ENCODE peak calls at places on chromosome 9, in eight cellular contexts. One of them, this sample, is unnamed.

GRCh38 chr9:137645211-137645610 is 26.4 kb downstream of the EHMT1 start:
- DNase-seq in amygdala: no peak
- DNase-seq in SK-N-SH: no peak
- DNase-seq in AG08396: no peak
- DNase-seq in PC-3: no peak
- DNase-seq in skeletal muscle cell: no peak
- DNase-seq in cortex of kidney: no peak
- DNase-seq in substantia nigra: no peak
- DNase-seq in this sample: no peak

GRCh38 chr9:36765077-36765390 is 192.3 kb downstream of the MELK start:
- DNase-seq in SK-N-SH: peak; percentile 49
- DNase-seq in AG08396: no peak
- DNase-seq in skeletal muscle cell: no peak
- DNase-seq in PC-3: no peak
- DNase-seq in substantia nigra: no peak
- DNase-seq in cortex of kidney: no peak
- DNase-seq in amygdala: no peak
- DNase-seq in this sample: no peak

GRCh38 chr9:104073770-104074133 is 20.4 kb upstream of the SMC2 start:
- DNase-seq in PC-3: no peak
- DNase-seq in AG08396: peak; percentile 6
- DNase-seq in amygdala: no peak
- DNase-seq in skeletal muscle cell: no peak
- DNase-seq in substantia nigra: no peak
- DNase-seq in cortex of kidney: no peak
- DNase-seq in SK-N-SH: no peak
- DNase-seq in this sample: no peak

GRCh38 chr9:134793281-134793680 is 87.3 kb upstream of the FCN2 start:
- DNase-seq in cortex of kidney: no peak
- DNase-seq in AG08396: no peak
- DNase-seq in SK-N-SH: no peak
- DNase-seq in substantia nigra: no peak
- DNase-seq in skeletal muscle cell: no peak
- DNase-seq in PC-3: no peak
- DNase-seq in amygdala: no peak
- DNase-seq in this sample: peak; percentile 48

GRCh38 chr9:97059661-97060060 is 20.7 kb upstream of the CTSV start:
- DNase-seq in PC-3: peak; percentile 89
- DNase-seq in substantia nigra: no peak
- DNase-seq in cortex of kidney: no peak
- DNase-seq in skeletal muscle cell: no peak
- DNase-seq in SK-N-SH: no peak
- DNase-seq in amygdala: no peak
- DNase-seq in AG08396: no peak
- DNase-seq in this sample: no peak

GRCh38 chr9:1619915-1620705 is 395.0 kb upstream of the SMARCA2 start:
- DNase-seq in cortex of kidney: no peak
- DNase-seq in AG08396: no peak
- DNase-seq in SK-N-SH: no peak
- DNase-seq in PC-3: peak; percentile 48
- DNase-seq in substantia nigra: no peak
- DNase-seq in skeletal muscle cell: no peak
- DNase-seq in amygdala: no peak
- DNase-seq in this sample: no peak

GRCh38 chr9:38482918-38483592 is 58.8 kb upstream of the IGFBPL1 start:
- DNase-seq in SK-N-SH: peak; percentile 45
- DNase-seq in PC-3: peak; percentile 3
- DNase-seq in AG08396: no peak
- DNase-seq in substantia nigra: no peak
- DNase-seq in skeletal muscle cell: no peak
- DNase-seq in cortex of kidney: no peak
- DNase-seq in amygdala: no peak
- DNase-seq in this sample: no peak

GRCh38 chr9:100011062-100011681 is 87.6 kb downstream of the ERP44 start:
- DNase-seq in cortex of kidney: no peak
- DNase-seq in skeletal muscle cell: peak; percentile 4
- DNase-seq in SK-N-SH: peak; percentile 46
- DNase-seq in amygdala: no peak
- DNase-seq in AG08396: peak; percentile 30
- DNase-seq in PC-3: peak; percentile 66
- DNase-seq in substantia nigra: no peak
- DNase-seq in this sample: no peak

GRCh38 chr9:20551835-20552234 is 70.5 kb downstream of the MLLT3 start:
- DNase-seq in substantia nigra: no peak
- DNase-seq in cortex of kidney: no peak
- DNase-seq in skeletal muscle cell: no peak
- DNase-seq in amygdala: no peak
- DNase-seq in SK-N-SH: no peak
- DNase-seq in AG08396: no peak
- DNase-seq in PC-3: peak; percentile 59
- DNase-seq in this sample: no peak

GRCh38 chr9:133437753-133438531 is 15.8 kb downstream of the ADAMTS13 start:
- DNase-seq in cortex of kidney: no peak
- DNase-seq in SK-N-SH: no peak
- DNase-seq in skeletal muscle cell: no peak
- DNase-seq in substantia nigra: no peak
- DNase-seq in amygdala: no peak
- DNase-seq in PC-3: peak; percentile 14
- DNase-seq in AG08396: no peak
- DNase-seq in this sample: no peak

GRCh38 chr9:29039258-29039657 is 1466.0 kb upstream of the C9orf72 start:
- DNase-seq in substantia nigra: no peak
- DNase-seq in SK-N-SH: no peak
- DNase-seq in AG08396: no peak
- DNase-seq in cortex of kidney: no peak
- DNase-seq in amygdala: no peak
- DNase-seq in skeletal muscle cell: peak; percentile 24
- DNase-seq in PC-3: peak; percentile 58
- DNase-seq in this sample: no peak

GRCh38 chr9:97176206-97176605 is 131.3 kb upstream of the CCDC180 start:
- DNase-seq in SK-N-SH: peak; percentile 16
- DNase-seq in cortex of kidney: no peak
- DNase-seq in amygdala: peak; percentile 6
- DNase-seq in skeletal muscle cell: no peak
- DNase-seq in substantia nigra: no peak
- DNase-seq in AG08396: no peak
- DNase-seq in PC-3: peak; percentile 31
- DNase-seq in this sample: no peak

GRCh38 chr9:69444021-69444420 is 119.0 kb downstream of the ENTREP1 start:
- DNase-seq in PC-3: no peak
- DNase-seq in AG08396: peak; percentile 12
- DNase-seq in SK-N-SH: no peak
- DNase-seq in cortex of kidney: no peak
- DNase-seq in substantia nigra: no peak
- DNase-seq in amygdala: no peak
- DNase-seq in skeletal muscle cell: peak; percentile 76
- DNase-seq in this sample: no peak

GRCh38 chr9:87556821-87557220 is 59.2 kb downstream of the DAPK1 start:
- DNase-seq in cortex of kidney: no peak
- DNase-seq in AG08396: no peak
- DNase-seq in skeletal muscle cell: no peak
- DNase-seq in PC-3: no peak
- DNase-seq in amygdala: no peak
- DNase-seq in substantia nigra: no peak
- DNase-seq in SK-N-SH: no peak
- DNase-seq in this sample: no peak

GRCh38 chr9:71760901-71761300 is 7.4 kb downstream of the CEMIP2 start:
- DNase-seq in PC-3: no peak
- DNase-seq in cortex of kidney: no peak
- DNase-seq in amygdala: no peak
- DNase-seq in SK-N-SH: no peak
- DNase-seq in AG08396: no peak
- DNase-seq in skeletal muscle cell: no peak
- DNase-seq in substantia nigra: peak; percentile 3
- DNase-seq in this sample: no peak

GRCh38 chr9:137784641-137785513 is 92.7 kb upstream of the CACNA1B start:
- DNase-seq in amygdala: no peak
- DNase-seq in PC-3: no peak
- DNase-seq in substantia nigra: no peak
- DNase-seq in skeletal muscle cell: no peak
- DNase-seq in AG08396: no peak
- DNase-seq in cortex of kidney: no peak
- DNase-seq in SK-N-SH: no peak
- DNase-seq in this sample: no peak